ENCODE peak calls at places on chromosomes 6 and 20, in six cellular contexts. R is mucosa of descending colon, D is GM06990, I is AG04450, U is heart right ventricle, B is neural progenitor cell. Y is an unnamed sample.

GRCh38 chr6:153947817-153948447 is 91.1 kb upstream of the OPRM1 start:
- DNase-seq in R (no peak), D (no peak), I (no peak), U (no peak), B (peak), Y (no peak)

GRCh38 chr6:119170427-119171407 is 92.3 kb upstream of the FAM184A start:
- DNase-seq in R (no peak), D (no peak), I (no peak), U (no peak), B (no peak), Y (no peak)

GRCh38 chr6:27650620-27651370 is 177.9 kb upstream of the ZNF184 start:
- DNase-seq in R (no peak), D (peak), I (no peak), U (no peak), B (peak), Y (no peak)

GRCh38 chr6:83707829-83708545 is 914 bp downstream of the SNAP91 start:
- DNase-seq in R (no peak), D (peak), I (no peak), U (peak), B (peak), Y (no peak)

GRCh38 chr6:89131599-89131998 is 13.7 kb upstream of the SRSF12 start:
- DNase-seq in R (no peak), D (no peak), I (no peak), U (no peak), B (no peak), Y (no peak)

GRCh38 chr6:6700421-6700820 is 111.9 kb downstream of the LY86 start:
- DNase-seq in R (no peak), D (no peak), I (no peak), U (no peak), B (no peak), Y (no peak)

GRCh38 chr6:131163886-131164285 is 28.6 kb downstream of the AKAP7 start:
- DNase-seq in R (no peak), D (no peak), I (no peak), U (no peak), B (no peak), Y (no peak)

GRCh38 chr6:136725124-136725523 is 67.2 kb downstream of the MAP3K5 start:
- DNase-seq in R (no peak), D (no peak), I (no peak), U (no peak), B (no peak), Y (no peak)

GRCh38 chr6:106512048-106512957 is 117.0 kb downstream of the RTN4IP1 start:
- DNase-seq in R (peak), D (peak), I (no peak), U (peak), B (peak), Y (peak)

GRCh38 chr6:37732688-37733087 is 35.0 kb upstream of the MDGA1 start:
- DNase-seq in R (no peak), D (no peak), I (no peak), U (no peak), B (no peak), Y (no peak)

GRCh38 chr20:35333606-35334005 is 41.4 kb upstream of the FAM83C start:
- DNase-seq in R (no peak), D (no peak), I (no peak), U (no peak), B (no peak), Y (no peak)

GRCh38 chr6:125918681-125919566 is 37.6 kb upstream of the HINT3 start:
- DNase-seq in R (no peak), D (peak), I (peak), U (no peak), B (no peak), Y (no peak)

GRCh38 chr6:166007349-166008263 is 160.0 kb downstream of the TBXT start:
- DNase-seq in R (peak), D (no peak), I (no peak), U (peak), B (peak), Y (no peak)

GRCh38 chr6:127775371-127775770 is 125.5 kb downstream of the THEMIS start:
- DNase-seq in R (no peak), D (no peak), I (no peak), U (no peak), B (no peak), Y (no peak)

GRCh38 chr20:63265891-63266515 is 6.6 kb upstream of the ARFGAP1 start:
- DNase-seq in R (no peak), D (no peak), I (peak), U (no peak), B (no peak), Y (no peak)

GRCh38 chr20:52410182-52410647 is 218.6 kb upstream of the ZFP64 start:
- DNase-seq in R (no peak), D (no peak), I (no peak), U (no peak), B (no peak), Y (no peak)

GRCh38 chr6:119052292-119052889 is 26.1 kb downstream of the FAM184A start:
- DNase-seq in R (no peak), D (no peak), I (no peak), U (no peak), B (no peak), Y (no peak)

GRCh38 chr6:27630727-27631613 is 158.1 kb upstream of the ZNF184 start:
- DNase-seq in R (peak), D (peak), I (no peak), U (no peak), B (peak), Y (no peak)

GRCh38 chr6:74357329-74357728 is 661.3 kb downstream of the CD109 start:
- DNase-seq in R (no peak), D (no peak), I (no peak), U (no peak), B (no peak), Y (no peak)

GRCh38 chr20:49821850-49822249 is 9.2 kb downstream of the SLC9A8 start:
- DNase-seq in R (no peak), D (no peak), I (no peak), U (no peak), B (no peak), Y (no peak)

GRCh38 chr20:4656491-4656890 is 65.2 kb upstream of the PRND start:
- DNase-seq in R (no peak), D (no peak), I (no peak), U (no peak), B (no peak), Y (no peak)

GRCh38 chr20:45111799-45112471 is 3.0 kb downstream of the WFDC5 start:
- DNase-seq in R (no peak), D (no peak), I (no peak), U (no peak), B (peak), Y (no peak)

GRCh38 chr6:49565855-49566254 is 15.4 kb downstream of the C6orf141 start:
- DNase-seq in R (no peak), D (no peak), I (no peak), U (no peak), B (no peak), Y (no peak)

GRCh38 chr6:68343901-68344300 is 291.2 kb upstream of the ADGRB3 start:
- DNase-seq in R (no peak), D (no peak), I (no peak), U (no peak), B (peak), Y (no peak)

GRCh38 chr20:57061058-57061900 is 205.2 kb downstream of the BMP7 start:
- DNase-seq in R (no peak), D (no peak), I (no peak), U (no peak), B (peak), Y (no peak)

GRCh38 chr20:62776035-62776691 is 20.1 kb upstream of the MRGBP start:
- DNase-seq in R (no peak), D (no peak), I (no peak), U (no peak), B (no peak), Y (no peak)

GRCh38 chr6:138692058-138692977 is 81.3 kb upstream of the CCDC28A start:
- DNase-seq in R (peak), D (peak), I (no peak), U (peak), B (peak), Y (peak)

GRCh38 chr6:150352321-150353296 is 16.2 kb upstream of the IYD start:
- DNase-seq in R (no peak), D (no peak), I (no peak), U (no peak), B (no peak), Y (no peak)

GRCh38 chr20:2874456-2874855 is 1.2 kb downstream of the PTPRA start:
- DNase-seq in R (no peak), D (no peak), I (no peak), U (no peak), B (peak), Y (no peak)

GRCh38 chr6:21451546-21452013 is 142.0 kb upstream of the SOX4 start:
- DNase-seq in R (no peak), D (no peak), I (no peak), U (no peak), B (no peak), Y (no peak)

GRCh38 chr6:2630891-2631458 is 119.7 kb downstream of the MYLK4 start:
- DNase-seq in R (no peak), D (no peak), I (peak), U (no peak), B (no peak), Y (no peak)

GRCh38 chr20:12315652-12316051 is 398.0 kb downstream of the BTBD3 start:
- DNase-seq in R (no peak), D (no peak), I (no peak), U (no peak), B (no peak), Y (no peak)

GRCh38 chr20:33065785-33066184 is 12.1 kb downstream of the BPIFB3 start:
- DNase-seq in R (no peak), D (no peak), I (no peak), U (no peak), B (no peak), Y (no peak)

GRCh38 chr6:121187833-121188200 is 146.5 kb downstream of the TBC1D32 start:
- DNase-seq in R (no peak), D (no peak), I (no peak), U (no peak), B (no peak), Y (no peak)

GRCh38 chr6:37628611-37629320 is 68.9 kb downstream of the MDGA1 start:
- DNase-seq in R (no peak), D (no peak), I (peak), U (no peak), B (no peak), Y (no peak)

DNA sequence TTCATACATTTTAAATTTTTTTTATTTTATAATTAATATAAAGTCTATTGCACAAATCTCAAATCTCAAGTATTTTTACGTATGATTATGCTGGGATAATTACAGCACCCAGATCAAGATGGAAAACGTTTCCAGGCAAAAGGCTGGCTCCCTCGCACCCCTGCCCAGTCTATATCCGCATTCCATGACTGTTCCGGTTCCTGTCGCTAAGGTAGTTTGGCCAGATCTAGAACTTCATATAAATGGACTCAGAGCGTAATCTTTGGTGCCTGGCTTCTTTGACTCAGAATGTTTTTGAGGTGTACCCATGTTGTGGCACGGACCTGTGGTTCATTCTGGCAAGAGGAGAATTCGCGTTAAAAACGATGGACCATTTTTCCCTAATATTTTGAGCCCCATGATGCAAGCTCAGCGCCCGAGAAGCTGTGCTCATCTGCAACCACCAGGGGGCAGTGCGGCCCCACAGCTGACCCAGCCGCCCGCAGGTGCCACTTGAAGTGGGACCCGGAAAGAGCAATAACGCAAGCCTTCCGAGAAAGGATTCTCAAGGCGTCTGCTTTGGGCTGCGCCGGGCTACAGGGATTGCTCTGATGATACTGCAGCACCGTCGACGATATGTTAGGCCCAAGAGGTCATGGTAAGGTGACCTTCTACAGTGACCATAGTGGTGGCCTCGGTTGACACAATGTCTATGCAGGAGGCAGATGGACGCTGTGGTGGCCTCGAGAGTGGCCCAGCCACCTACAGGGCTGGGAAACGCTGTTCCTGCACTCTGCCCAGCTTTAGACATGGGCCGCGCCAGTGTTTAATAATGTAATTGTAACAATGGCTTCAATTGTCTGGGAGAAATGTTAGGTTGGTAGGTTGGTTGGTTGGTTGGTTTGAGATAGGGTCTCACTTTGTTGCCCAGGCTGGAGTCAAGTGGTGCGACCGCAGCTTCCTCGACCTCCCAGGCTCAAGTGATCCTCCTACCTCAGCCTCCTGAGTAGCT is 160.1 kb downstream of the ZMYND8 start:
- DNase-seq in R (peak), D (peak), I (no peak), U (peak), B (peak), Y (peak)
- TF ChIP-seq CTCF in R (peak), D (peak), I (peak), U (peak), B (peak), Y (peak)

GRCh38 chr6:32427934-32428474 is 11.7 kb upstream of the HLA-DRA start:
- DNase-seq in R (no peak), D (no peak), I (no peak), U (no peak), B (no peak), Y (no peak)
- TF ChIP-seq CTCF in R (no peak), D (no peak), I (no peak), U (no peak), B (no peak), Y (no peak)

GRCh38 chr20:59661141-59661540 is 56.8 kb downstream of the PHACTR3 start:
- DNase-seq in R (no peak), D (no peak), I (no peak), U (no peak), B (no peak), Y (no peak)

GRCh38 chr20:59662161-59662560 is 57.8 kb downstream of the PHACTR3 start:
- DNase-seq in R (no peak), D (no peak), I (no peak), U (no peak), B (no peak), Y (no peak)

GRCh38 chr20:59661621-59662020 is 57.3 kb downstream of the PHACTR3 start:
- DNase-seq in R (no peak), D (no peak), I (no peak), U (no peak), B (no peak), Y (no peak)

GRCh38 chr20:59656417-59656816 is 52.1 kb downstream of the PHACTR3 start:
- DNase-seq in R (no peak), D (no peak), I (no peak), U (no peak), B (no peak), Y (no peak)

GRCh38 chr20:59657459-59658046 is 53.2 kb downstream of the PHACTR3 start:
- DNase-seq in R (no peak), D (no peak), I (no peak), U (no peak), B (no peak), Y (no peak)
- TF ChIP-seq CTCF in R (no peak), D (no peak), I (no peak), U (no peak), B (no peak), Y (no peak)

GRCh38 chr6:129507846-129508245 is 202.1 kb downstream of the ARHGAP18 start:
- DNase-seq in R (no peak), D (no peak), I (no peak), U (no peak), B (no peak), Y (no peak)
- TF ChIP-seq CTCF in R (no peak), D (no peak), I (no peak), U (no peak), B (no peak), Y (no peak)

DNA sequence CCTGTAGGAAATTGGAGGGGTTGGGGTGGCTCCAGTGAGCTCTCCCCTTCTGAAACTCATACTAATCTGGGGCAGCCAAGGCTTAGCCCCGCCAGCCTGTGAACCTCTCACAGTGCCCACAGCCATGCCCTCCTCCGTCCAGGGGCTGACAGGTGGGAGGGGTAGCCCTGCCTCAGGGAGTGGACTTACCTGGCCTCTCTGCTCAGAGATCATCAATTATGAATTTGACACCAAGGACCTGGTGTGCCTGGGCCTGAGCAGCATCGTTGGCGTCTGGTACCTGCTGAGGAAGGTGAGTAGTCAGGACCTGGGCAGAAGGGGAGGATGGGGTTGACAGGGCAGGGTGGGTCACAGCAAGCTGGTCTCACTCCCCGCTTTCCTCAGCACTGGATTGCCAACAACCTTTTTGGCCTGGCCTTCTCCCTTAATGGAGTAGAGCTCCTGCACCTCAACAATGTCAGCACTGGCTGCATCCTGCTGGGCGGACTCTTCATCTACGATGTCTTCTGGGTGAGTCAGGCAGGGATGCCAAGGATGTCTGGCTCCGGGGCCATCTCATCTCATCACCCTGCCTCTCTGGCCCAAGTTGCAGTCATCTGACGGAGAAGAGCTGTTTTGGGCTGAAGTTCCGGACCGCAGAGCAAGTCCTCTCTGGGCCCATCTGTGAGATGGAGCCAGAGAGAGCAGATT is 34.7 kb downstream of the HM13 start:
- DNase-seq in R (no peak), D (no peak), I (no peak), U (no peak), B (no peak), Y (no peak)
- TF ChIP-seq CTCF in R (no peak), D (no peak), I (no peak), U (no peak), B (no peak), Y (no peak)

GRCh38 chr6:12849420-12850200 is 133.0 kb downstream of the PHACTR1 start:
- DNase-seq in R (no peak), D (no peak), I (no peak), U (no peak), B (no peak), Y (no peak)
- TF ChIP-seq CTCF in R (no peak), D (no peak), I (no peak), U (no peak), B (no peak), Y (no peak)

GRCh38 chr20:22385602-22386299 is 198.6 kb downstream of the FOXA2 start:
- DNase-seq in R (no peak), D (no peak), I (no peak), U (no peak), B (peak), Y (no peak)
- TF ChIP-seq CTCF in R (no peak), D (no peak), I (no peak), U (no peak), B (peak), Y (no peak)

GRCh38 chr6:157203312-157203744 is 120.0 kb downstream of the TMEM242 start:
- DNase-seq in R (no peak), D (no peak), I (no peak), U (no peak), B (no peak), Y (no peak)

GRCh38 chr6:157203764-157204163 is 119.6 kb downstream of the TMEM242 start:
- DNase-seq in R (no peak), D (no peak), I (no peak), U (no peak), B (no peak), Y (no peak)

GRCh38 chr6:157206359-157206815 is 116.9 kb downstream of the TMEM242 start:
- DNase-seq in R (no peak), D (no peak), I (no peak), U (no peak), B (no peak), Y (no peak)

GRCh38 chr6:157207521-157208076 is 115.7 kb downstream of the TMEM242 start:
- DNase-seq in R (no peak), D (no peak), I (no peak), U (no peak), B (no peak), Y (no peak)

GRCh38 chr6:157205473-157206358 is 117.6 kb downstream of the TMEM242 start:
- DNase-seq in R (no peak), D (no peak), I (no peak), U (no peak), B (no peak), Y (no peak)
- TF ChIP-seq CTCF in R (no peak), D (no peak), I (no peak), U (no peak), B (no peak), Y (no peak)